ENCODE peak calls at places on chromosomes 13 and 19, in seven cellular contexts. D, V, T, M, X, B and Y are unnamed samples.

GRCh38 chr19:39126593-39127187 is 1.1 kb downstream of the PAK4 start:
- DNase-seq in B (no peak), T (peak; percentile 36), M (no peak), D (no peak), X (peak; percentile 45), V (no peak), Y (no peak)

GRCh38 chr13:79989251-79989661 is 351.7 kb downstream of the SPRY2 start:
- DNase-seq in B (no peak), M (no peak), X (peak; percentile 39), V (no peak), D (no peak), T (no peak), Y (no peak)

GRCh38 chr19:54164369-54165068 is 5.0 kb upstream of the LENG1 start:
- DNase-seq in X (no peak), D (peak; percentile 97), M (no peak), B (peak; percentile 89), V (peak; percentile 65), T (peak; percentile 61), Y (peak; percentile 42)

GRCh38 chr13:101655435-101655834 is 203.0 kb downstream of the ITGBL1 start:
- DNase-seq in B (no peak), T (no peak), M (no peak), X (no peak), V (no peak), D (no peak), Y (no peak)

GRCh38 chr13:79831556-79831955 is 350.6 kb downstream of the NDFIP2 start:
- DNase-seq in T (no peak), V (no peak), D (no peak), B (no peak), M (no peak), X (no peak), Y (no peak)

GRCh38 chr13:111531505-111531904 is 211.1 kb downstream of the TEX29 start:
- DNase-seq in B (peak; percentile 4), V (no peak), X (peak; percentile 3), D (no peak), M (no peak), T (peak; percentile 3), Y (no peak)

GRCh38 chr19:1945899-1946298 is 4.9 kb downstream of the CSNK1G2 start:
- DNase-seq in D (peak; percentile 93), V (peak; percentile 69), B (peak; percentile 58), X (peak; percentile 49), T (peak; percentile 22), M (no peak), Y (peak; percentile 64)

GRCh38 chr19:38932425-38933179 is 1.9 kb downstream of the MRPS12 start:
- DNase-seq in D (peak; percentile 80), M (no peak), T (peak; percentile 64), X (peak; percentile 57), V (no peak), B (peak; percentile 51), Y (peak; percentile 56)

GRCh38 chr19:48186541-48186991 is 16.1 kb downstream of the ZSWIM9 start:
- DNase-seq in M (peak; percentile 26), X (no peak), T (no peak), V (no peak), D (no peak), B (no peak), Y (no peak)

GRCh38 chr13:75256922-75257321 is 225.0 kb downstream of the TBC1D4 start:
- DNase-seq in D (no peak), B (peak; percentile 15), T (no peak), M (no peak), V (no peak), X (no peak), Y (no peak)

GRCh38 chr13:23632741-23633140 is 62.5 kb downstream of the TNFRSF19 start:
- DNase-seq in V (no peak), X (no peak), T (no peak), M (no peak), D (peak; percentile 33), B (no peak), Y (no peak)

GRCh38 chr19:47697863-47698609 is 15.2 kb upstream of the EHD2 start:
- DNase-seq in M (peak; percentile 37), X (peak; percentile 86), D (peak; percentile 95), B (peak; percentile 83), T (peak; percentile 92), V (peak; percentile 77), Y (peak; percentile 79)

GRCh38 chr19:478236-478888 is 17.5 kb upstream of the SHC2 start:
- DNase-seq in X (no peak), V (no peak), D (no peak), T (no peak), M (no peak), B (no peak), Y (no peak)

DNA sequence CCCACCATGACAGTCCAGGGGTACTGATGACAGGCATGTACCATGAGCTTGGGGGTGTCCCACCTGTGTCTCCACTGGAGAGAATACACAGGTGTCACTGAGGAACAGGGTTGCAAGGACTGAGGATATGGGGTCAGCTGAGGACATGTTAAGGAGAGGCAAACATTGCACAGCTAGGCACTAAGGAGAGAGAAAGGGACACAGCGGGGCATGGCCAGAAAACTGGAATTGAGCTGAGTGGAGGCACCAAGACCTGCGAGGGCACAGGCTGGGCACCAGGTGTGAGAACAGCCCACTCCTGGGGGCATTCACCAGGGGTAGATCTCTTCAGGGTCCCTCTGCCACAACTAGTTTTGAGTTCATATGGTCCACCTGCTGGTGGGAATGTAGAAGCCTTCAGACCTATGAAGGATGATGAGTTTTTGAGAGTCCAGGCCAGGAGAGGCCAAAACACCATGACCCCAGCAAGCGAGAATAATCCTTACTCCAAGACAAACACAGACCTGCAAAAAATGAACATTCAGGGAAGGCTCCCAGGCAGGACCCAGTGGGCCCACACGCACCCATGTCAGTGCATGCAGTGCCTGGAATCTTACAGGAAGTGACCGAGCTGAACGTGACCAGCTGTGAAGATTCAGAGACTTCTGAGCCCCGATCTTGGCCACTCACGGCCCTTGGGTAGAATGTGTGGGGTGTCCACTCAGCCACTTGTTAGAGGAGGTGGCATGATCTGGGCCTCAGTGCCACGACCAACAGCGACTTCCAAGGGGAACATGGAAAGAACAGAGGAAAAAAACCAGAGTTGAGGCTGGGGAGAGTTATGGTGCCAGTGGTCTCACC is 1.4 kb upstream of the ZNF584 start:
- DNase-seq in X (peak; percentile 28), B (peak; percentile 64), M (no peak), V (no peak), T (no peak), D (peak; percentile 52), Y (no peak)
- TF ChIP-seq CTCF in X (peak; percentile 42), B (peak; percentile 73), M (no peak), V (no peak), T (peak; percentile 43), D (peak; percentile 46), Y (peak; percentile 45)

DNA sequence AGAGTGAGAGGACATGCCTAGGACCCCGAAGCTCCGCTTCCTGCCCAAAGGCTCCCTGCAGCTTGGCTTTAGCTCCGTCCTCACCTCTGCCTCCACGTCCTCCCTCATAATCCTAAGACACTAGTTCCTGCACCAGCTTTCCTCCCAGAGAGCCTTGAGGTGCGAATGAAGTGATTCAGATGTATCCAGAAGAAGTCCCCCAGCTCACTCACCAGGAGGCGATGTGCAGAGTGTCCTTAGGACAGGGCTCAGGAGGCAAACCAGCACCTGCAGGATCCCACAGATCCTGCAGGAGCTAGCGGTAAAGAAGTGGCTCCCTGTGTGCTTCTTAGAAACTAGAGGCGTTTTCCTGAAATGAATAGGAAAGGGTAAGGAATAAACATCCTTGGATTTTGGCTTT is 109.7 kb downstream of the HSPH1 start:
- DNase-seq in V (no peak), T (no peak), X (no peak), D (peak; percentile 72), B (no peak), M (no peak), Y (no peak)
- TF ChIP-seq CTCF in V (no peak), T (peak; percentile 2), X (no peak), D (peak; percentile 61), B (no peak), M (no peak), Y (peak; percentile 33)

DNA sequence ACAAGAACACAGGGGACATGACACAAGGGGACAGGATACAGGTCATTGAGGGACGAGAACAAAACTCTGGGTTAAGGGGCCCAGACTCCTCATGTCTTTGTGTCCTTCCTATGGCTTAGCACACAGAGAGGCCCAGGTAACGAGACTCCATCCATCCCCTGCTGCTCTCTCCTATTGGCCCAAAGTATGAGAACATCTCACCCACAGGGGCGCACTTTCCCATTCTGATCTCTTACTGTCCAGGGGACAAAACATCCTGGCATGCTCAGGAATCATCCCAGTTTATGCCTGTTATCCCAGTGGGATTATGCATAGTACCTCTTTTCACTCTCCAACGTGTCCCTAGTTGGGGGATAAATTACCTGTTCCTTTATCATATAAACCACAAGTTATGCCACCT is 19.2 kb downstream of the C13orf42 start:
- DNase-seq in X (no peak), T (no peak), V (no peak), D (peak; percentile 52), B (no peak), M (no peak), Y (no peak)
- TF ChIP-seq CTCF in X (no peak), T (no peak), V (no peak), D (peak; percentile 55), B (peak; percentile 29), M (no peak), Y (no peak)

DNA sequence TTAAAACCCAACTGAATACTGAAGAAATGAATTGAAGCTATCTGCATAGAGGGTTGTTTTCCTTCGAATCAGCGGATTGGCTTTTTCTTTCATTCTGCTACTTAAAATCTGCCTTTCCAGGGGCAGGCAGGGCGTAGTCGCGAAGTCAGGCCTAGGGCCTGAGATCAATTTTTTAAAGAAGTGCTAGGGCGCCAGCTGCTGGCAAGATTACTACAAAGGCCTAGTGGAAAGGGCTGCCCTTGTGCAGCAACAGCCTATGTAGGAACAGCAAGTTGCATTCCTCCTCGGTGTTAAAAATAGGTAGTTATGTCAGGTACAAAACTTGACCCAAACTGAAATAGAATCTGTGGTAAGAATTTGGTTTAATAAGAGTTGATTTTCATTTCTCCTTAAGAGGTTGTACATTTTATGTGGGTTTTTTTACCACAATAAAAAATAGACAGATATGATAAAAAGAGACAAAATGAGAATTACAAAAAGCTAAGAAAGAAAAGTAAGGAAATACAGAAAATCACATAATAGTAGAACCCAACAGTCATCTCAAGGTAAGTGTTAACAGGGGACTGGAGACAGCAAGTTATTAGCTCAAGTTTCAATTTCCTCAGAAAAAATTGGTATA is 9.5 kb upstream of the URAD start:
- DNase-seq in T (peak; percentile 52), X (peak; percentile 23), V (peak; percentile 60), B (peak; percentile 68), D (peak; percentile 87), M (no peak), Y (peak; percentile 45)
- TF ChIP-seq CTCF in T (peak; percentile 35), X (peak; percentile 42), V (peak; percentile 69), B (peak; percentile 64), D (peak; percentile 75), M (no peak), Y (peak; percentile 63)

GRCh38 chr19:40519352-40520322 is 52.8 kb downstream of the SPTBN4 start:
- DNase-seq in X (no peak), V (peak; percentile 46), B (no peak), M (no peak), D (peak; percentile 81), T (peak; percentile 37), Y (no peak)
- TF ChIP-seq CTCF in X (no peak), V (no peak), B (no peak), M (no peak), D (no peak), T (no peak), Y (no peak)